ENCODE peak calls at places on chromosomes 2 and 18, in five cellular contexts. O is PC-9, C is right atrium auricular region, N is IMR-90, L is uterus. S is an unnamed sample.

GRCh38 chr2:200193331-200193730 is 113.2 kb upstream of the SPATS2L start:
- DNase-seq in O (no peak), C (no peak), N (no peak), L (no peak), S (no peak)

GRCh38 chr2:197804758-197805597 is 585 bp downstream of the PLCL1 start:
- DNase-seq in O (no peak), C (no peak), N (peak; percentile 6), L (peak; percentile 22), S (no peak)

GRCh38 chr2:28102455-28102874 is 211.9 kb downstream of the BABAM2 start:
- DNase-seq in O (no peak), C (no peak), N (peak; percentile 86), L (no peak), S (no peak)

GRCh38 chr2:47069628-47070154 is 85.4 kb downstream of the STPG4 start:
- DNase-seq in O (peak; percentile 97), C (no peak), N (peak; percentile 65), L (no peak), S (peak; percentile 63)

GRCh38 chr2:188853307-188853706 is 120.9 kb upstream of the COL3A1 start:
- DNase-seq in O (no peak), C (no peak), N (peak; percentile 96), L (no peak), S (peak; percentile 15)

GRCh38 chr2:11398710-11399109 is 54.3 kb upstream of the ROCK2 start:
- DNase-seq in O (peak; percentile 12), C (no peak), N (no peak), L (no peak), S (no peak)

GRCh38 chr2:239647037-239647436 is 246.2 kb upstream of the HDAC4 start:
- DNase-seq in O (no peak), C (no peak), N (no peak), L (no peak), S (no peak)

GRCh38 chr2:160388464-160389263 is 104.9 kb downstream of the RBMS1 start:
- DNase-seq in O (no peak), C (no peak), N (no peak), L (no peak), S (no peak)

GRCh38 chr2:218271487-218271797 is 1.1 kb downstream of the PNKD start:
- DNase-seq in O (peak; percentile 72), C (no peak), N (no peak), L (no peak), S (peak; percentile 53)

GRCh38 chr2:232491139-232491780 is 3.6 kb upstream of the ECEL1 start:
- DNase-seq in O (no peak), C (no peak), N (no peak), L (no peak), S (no peak)

GRCh38 chr2:63064197-63064596 is 13.6 kb downstream of the OTX1 start:
- DNase-seq in O (no peak), C (no peak), N (no peak), L (no peak), S (no peak)

GRCh38 chr2:82795446-82795845 is 1663.6 kb downstream of the SUCLG1 start:
- DNase-seq in O (no peak), C (no peak), N (peak; percentile 12), L (no peak), S (peak; percentile 22)

GRCh38 chr18:63067939-63068338 is 251.6 kb downstream of the BCL2 start:
- DNase-seq in O (no peak), C (no peak), N (no peak), L (no peak), S (no peak)

DNA sequence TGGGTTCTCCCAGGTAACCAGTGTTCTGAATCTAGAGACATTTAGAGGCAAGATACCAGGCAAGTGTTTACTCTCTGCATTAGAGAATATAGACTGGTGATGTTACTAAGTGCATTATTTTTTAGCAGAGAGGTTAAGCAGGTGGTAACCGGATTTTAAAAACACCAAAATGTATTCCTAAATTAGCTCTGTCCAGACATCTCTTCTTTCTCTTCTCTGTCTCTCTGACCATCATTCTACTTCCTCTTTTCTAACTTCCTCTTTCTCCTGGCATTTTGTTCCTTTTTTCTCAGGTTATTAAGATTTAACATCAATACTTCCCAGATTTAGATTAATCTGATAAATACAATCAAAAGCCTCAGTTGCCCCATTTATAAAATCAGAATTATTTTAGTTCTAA is 31.7 kb upstream of the DYNC1I2 start:
- DNase-seq in O (no peak), C (no peak), N (no peak), L (no peak), S (no peak)
- H3K27ac ChIP-seq in O (no peak overlapping the region), C (no peak overlapping the region), N (no peak overlapping the region), L (no peak overlapping the region), S (no peak overlapping the region)

GRCh38 chr2:215529271-215529670 is 93.4 kb upstream of the FN1 start:
- DNase-seq in O (no peak), C (no peak), N (peak; percentile 81), L (no peak), S (peak; percentile 85)
- H3K4me1 ChIP-seq in O (peaks cover 32% of the 10 kb centered on the region), C (no peaks in the 10 kb centered on the region), N (peaks cover 17% of the 10 kb centered on the region), L (no peaks in the 10 kb centered on the region), S (peaks cover 41% of the 10 kb centered on the region)

GRCh38 chr2:227365833-227366232 is 13.3 kb downstream of the TM4SF20 start:
- DNase-seq in O (no peak), C (no peak), N (peak; percentile 28), L (no peak), S (no peak)
- H3K27ac ChIP-seq in O (no peak overlapping the region), C (no peak overlapping the region), N (peak overlapping the region; percentile 39), L (no peak overlapping the region), S (no peak overlapping the region)

DNA sequence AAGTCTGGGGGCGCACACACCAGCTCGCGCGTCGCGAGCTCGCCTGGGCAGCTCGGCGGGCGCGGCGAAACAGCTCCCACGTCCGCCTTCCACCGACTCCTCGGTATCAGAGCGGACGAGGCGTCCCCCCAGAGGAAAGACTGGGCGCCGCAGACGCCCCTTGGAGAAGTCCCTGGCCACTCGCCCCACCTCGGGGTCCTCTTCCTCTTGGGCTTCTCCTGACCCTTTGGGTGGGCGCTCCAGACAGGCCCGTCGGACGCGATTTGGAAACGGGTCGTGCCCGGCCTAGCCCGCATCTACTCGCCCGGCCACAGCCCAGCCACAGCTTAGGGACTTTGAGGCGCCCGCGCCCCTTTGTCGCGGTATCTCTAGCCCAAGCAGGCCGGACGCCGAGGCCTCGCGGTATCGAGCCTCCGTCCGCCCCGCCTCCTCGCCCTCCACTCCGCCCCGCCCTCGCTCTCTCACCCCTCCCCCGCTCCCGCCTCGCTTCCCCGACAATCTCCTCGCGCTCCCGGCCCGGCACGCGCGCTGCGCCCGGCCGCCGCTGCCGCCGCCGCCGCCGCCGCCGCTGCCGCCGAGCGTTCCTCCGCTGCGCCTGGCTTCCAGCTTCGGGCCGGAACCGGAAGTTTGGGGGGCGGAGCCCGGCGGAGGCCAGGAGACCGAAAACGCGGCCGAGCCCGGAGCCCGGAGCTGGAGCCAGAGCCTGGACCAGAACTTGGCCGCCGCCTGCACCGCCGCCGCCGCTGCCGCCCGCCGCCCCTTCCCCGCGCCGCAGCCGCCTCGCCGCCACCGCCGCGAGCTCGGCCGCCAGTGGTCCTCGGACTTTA is 752 bp upstream of the ACVR2A start:
- DNase-seq in O (peak; percentile 93), C (peak; percentile 86), N (peak; percentile 85), L (peak; percentile 91), S (peak; percentile 66)
- H3K4me1 ChIP-seq in O (peaks cover 37% of the 10 kb centered on the region), C (no peaks in the 10 kb centered on the region), N (peaks cover 3% of the 10 kb centered on the region), L (peaks cover 4% of the 10 kb centered on the region), S (peaks cover 20% of the 10 kb centered on the region)